ENCODE peak calls at places on chromosomes 13 and 19, in seven cellular contexts. E is occipital lobe, V is nephron progenitor cell, N is KBM-7, H is DMS79 treated with DMSO at 0.1 percent for 48 hours, J is GM03348, C is Calu3. A is an unnamed sample.

GRCh38 chr13:42354246-42355117 is 82.5 kb downstream of the AKAP11 start:
- DNase-seq in E (peak; percentile 3), V (no peak), N (no peak), H (no peak), J (peak; percentile 16), C (no peak), A (no peak)

GRCh38 chr19:3343619-3344502 is 22.5 kb upstream of the NFIC start:
- DNase-seq in E (peak; percentile 76), V (no peak), N (peak; percentile 85), H (no peak), J (peak; percentile 98), C (peak; percentile 68), A (peak; percentile 44)

GRCh38 chr19:38095411-38096308 is 128.4 kb downstream of the DPF1 start:
- DNase-seq in E (peak; percentile 47), V (peak; percentile 82), N (peak; percentile 70), H (peak; percentile 89), J (peak; percentile 89), C (peak; percentile 72), A (peak; percentile 30)

GRCh38 chr19:6802336-6803035 is 30.0 kb downstream of the VAV1 start:
- DNase-seq in E (no peak), V (no peak), N (peak; percentile 89), H (no peak), J (no peak), C (no peak), A (peak; percentile 72)

GRCh38 chr19:34504809-34505291 is 23.3 kb downstream of the WTIP start:
- DNase-seq in E (no peak), V (no peak), N (no peak), H (no peak), J (peak; percentile 7), C (no peak), A (no peak)

GRCh38 chr13:30681489-30682242 is 53.7 kb upstream of the ALOX5AP start:
- DNase-seq in E (no peak), V (no peak), N (no peak), H (no peak), J (peak; percentile 47), C (no peak), A (no peak)

GRCh38 chr13:100029930-100030329 is 48.3 kb downstream of the ZIC2 start:
- DNase-seq in E (no peak), V (no peak), N (no peak), H (no peak), J (no peak), C (no peak), A (no peak)

GRCh38 chr13:114319441-114319871 is 5.2 kb downstream of the CHAMP1 start:
- DNase-seq in E (no peak), V (no peak), N (no peak), H (no peak), J (peak; percentile 73), C (no peak), A (no peak)

GRCh38 chr19:15223649-15224371 is 8.4 kb downstream of the EPHX3 start:
- DNase-seq in E (no peak), V (no peak), N (no peak), H (peak; percentile 21), J (no peak), C (no peak), A (no peak)

GRCh38 chr13:23433171-23434153 is at the start of gene SACS:
- DNase-seq in E (peak; percentile 72), V (peak; percentile 48), N (no peak), H (peak; percentile 21), J (peak; percentile 68), C (peak; percentile 8), A (no peak)

GRCh38 chr19:49978324-49978723 is 17.4 kb upstream of the SIGLEC11 start:
- DNase-seq in E (no peak), V (no peak), N (no peak), H (no peak), J (no peak), C (no peak), A (no peak)

GRCh38 chr13:60019119-60019993 is 144.4 kb downstream of the DIAPH3 start:
- DNase-seq in E (no peak), V (no peak), N (no peak), H (no peak), J (peak; percentile 9), C (no peak), A (no peak)

GRCh38 chr19:4806384-4806783 is 14.8 kb downstream of the FEM1A start:
- DNase-seq in E (no peak), V (no peak), N (no peak), H (no peak), J (no peak), C (no peak), A (no peak)

GRCh38 chr19:33273881-33274662 is 28.3 kb downstream of the CEBPA start:
- DNase-seq in E (no peak), V (peak; percentile 29), N (peak; percentile 66), H (peak; percentile 12), J (peak; percentile 91), C (peak; percentile 70), A (no peak)

GRCh38 chr19:45967246-45967645 is 6.4 kb downstream of the NOVA2 start:
- DNase-seq in E (no peak), V (no peak), N (no peak), H (no peak), J (no peak), C (no peak), A (no peak)

GRCh38 chr13:65965496-65965895 is 1264.6 kb downstream of the PCDH9 start:
- DNase-seq in E (no peak), V (no peak), N (no peak), H (no peak), J (peak; percentile 3), C (no peak), A (no peak)

GRCh38 chr13:75514080-75515040 is 23.3 kb downstream of the COMMD6 start:
- DNase-seq in E (no peak), V (no peak), N (peak; percentile 28), H (no peak), J (peak; percentile 12), C (no peak), A (no peak)

GRCh38 chr19:48342414-48342738 is 17.0 kb downstream of the EMP3 start:
- DNase-seq in E (no peak), V (no peak), N (no peak), H (no peak), J (no peak), C (no peak), A (no peak)

GRCh38 chr19:17832443-17833208 is 11.3 kb upstream of the INSL3 start:
- DNase-seq in E (no peak), V (no peak), N (no peak), H (no peak), J (no peak), C (no peak), A (no peak)

GRCh38 chr19:51921949-51922348 is 5.3 kb upstream of the ZNF613 start:
- DNase-seq in E (no peak), V (peak; percentile 12), N (no peak), H (no peak), J (no peak), C (peak; percentile 10), A (no peak)

GRCh38 chr13:100855151-100855550 is 180.6 kb upstream of the TMTC4 start:
- DNase-seq in E (no peak), V (no peak), N (no peak), H (no peak), J (no peak), C (no peak), A (no peak)

GRCh38 chr13:96817336-96817941 is 176.8 kb downstream of the OXGR1 start:
- DNase-seq in E (no peak), V (no peak), N (peak; percentile 31), H (no peak), J (peak; percentile 7), C (no peak), A (no peak)

GRCh38 chr19:41478875-41479756 is 36.2 kb downstream of the ERICH4 start:
- DNase-seq in E (no peak), V (no peak), N (no peak), H (no peak), J (no peak), C (no peak), A (no peak)

GRCh38 chr19:46697142-46697960 is 19.6 kb downstream of the PRKD2 start:
- DNase-seq in E (peak; percentile 21), V (peak; percentile 99), N (peak; percentile 14), H (no peak), J (peak; percentile 94), C (no peak), A (no peak)

GRCh38 chr19:48405010-48405659 is 11.7 kb downstream of the GRIN2D start:
- DNase-seq in E (no peak), V (no peak), N (no peak), H (no peak), J (no peak), C (no peak), A (no peak)

GRCh38 chr19:677601-678380 is 1.6 kb downstream of the FSTL3 start:
- DNase-seq in E (no peak), V (no peak), N (no peak), H (no peak), J (no peak), C (no peak), A (no peak)

GRCh38 chr19:29837448-29837961 is 25.7 kb downstream of the CCNE1 start:
- DNase-seq in E (no peak), V (no peak), N (no peak), H (no peak), J (no peak), C (no peak), A (peak; percentile 76)

GRCh38 chr19:35901055-35901644 is 810 bp upstream of the NFKBID start:
- DNase-seq in E (no peak), V (no peak), N (no peak), H (no peak), J (peak; percentile 80), C (no peak), A (no peak)

GRCh38 chr13:34143637-34144036 is 325.7 kb downstream of the RFC3 start:
- DNase-seq in E (no peak), V (no peak), N (no peak), H (no peak), J (no peak), C (no peak), A (no peak)

GRCh38 chr19:41431426-41432386 is 4.5 kb upstream of the B3GNT8 start:
- DNase-seq in E (no peak), V (no peak), N (peak; percentile 72), H (peak; percentile 10), J (peak; percentile 50), C (no peak), A (no peak)

GRCh38 chr19:45323671-45324081 is 1.0 kb upstream of the CKM start:
- DNase-seq in E (no peak), V (peak; percentile 55), N (no peak), H (no peak), J (peak; percentile 56), C (peak; percentile 30), A (no peak)

GRCh38 chr19:49214701-49215100 is 57.1 kb downstream of the TRPM4 start:
- DNase-seq in E (no peak), V (no peak), N (no peak), H (no peak), J (no peak), C (no peak), A (no peak)

GRCh38 chr13:74243637-74244526 is 109.7 kb upstream of the KLF12 start:
- DNase-seq in E (no peak), V (no peak), N (no peak), H (no peak), J (peak; percentile 53), C (no peak), A (no peak)